ENCODE peak calls at places on chromosomes 4 and X, in seven cellular contexts. F is IMR-90, S is neuronal stem cell, D is mesenchymal stem cell, M is H1, L is mesendoderm, G is trophoblast cell. A is an unnamed sample.

GRCh38 chr4:179415016-179415841 is 1973.0 kb upstream of the AGA start:
- DNase-seq in S (no peak), L (no peak), G (no peak), F (peak), M (no peak), D (peak), A (no peak)

GRCh38 chr4:127580300-127580699 is 52.5 kb upstream of the INTU start:
- DNase-seq in L (no peak), G (no peak), F (no peak), S (no peak), D (no peak), M (no peak), A (no peak)

GRCh38 chrX:116272881-116273280 is 102.3 kb downstream of the AGTR2 start:
- DNase-seq in M (no peak), S (no peak), L (no peak), F (no peak), G (peak), D (no peak), A (no peak)

GRCh38 chr4:3416821-3417221 is 24.9 kb upstream of the HGFAC start:
- DNase-seq in S (no peak), M (no peak), L (no peak), G (peak), D (no peak), F (no peak), A (peak)

GRCh38 chrX:122046226-122046625 is 998.8 kb downstream of the GLUD2 start:
- DNase-seq in S (no peak), L (no peak), D (no peak), G (no peak), M (no peak), F (no peak), A (no peak)

GRCh38 chrX:55389376-55389775 is 62.6 kb upstream of the MAGEH1 start:
- DNase-seq in S (no peak), M (no peak), F (no peak), L (no peak), D (no peak), G (no peak), A (no peak)

GRCh38 chrX:618761-619450 is 11.7 kb upstream of the SHOX start:
- DNase-seq in D (no peak), L (no peak), S (no peak), G (no peak), F (no peak), M (no peak), A (no peak)

GRCh38 chrX:11129546-11129945 is 18.4 kb downstream of the HCCS start:
- DNase-seq in D (no peak), G (no peak), S (no peak), F (no peak), M (no peak), L (peak), A (no peak)

GRCh38 chrX:74133156-74133796 is 170.7 kb upstream of the ZCCHC13 start:
- DNase-seq in F (peak), L (peak), M (no peak), D (peak), G (peak), S (peak), A (no peak)

GRCh38 chr4:24646777-24647460 is 62.6 kb upstream of the DHX15 start:
- DNase-seq in S (no peak), D (no peak), L (no peak), G (no peak), M (no peak), F (no peak), A (no peak)

GRCh38 chr4:100823066-100823992 is 305.5 kb upstream of the EMCN start:
- DNase-seq in F (no peak), S (no peak), L (no peak), M (no peak), D (no peak), G (peak), A (no peak)

GRCh38 chr4:133565379-133565778 is 416.3 kb downstream of the PCDH10 start:
- DNase-seq in F (peak), S (no peak), L (no peak), D (peak), M (no peak), G (no peak), A (no peak)

GRCh38 chr4:154634058-154634457 is 21.6 kb upstream of the FGG start:
- DNase-seq in M (no peak), G (no peak), D (no peak), S (no peak), F (no peak), L (no peak), A (no peak)

GRCh38 chrX:11435568-11435967 is 142.4 kb downstream of the AMELX start:
- DNase-seq in G (no peak), F (peak), L (no peak), M (no peak), D (peak), S (no peak), A (no peak)

GRCh38 chr4:128228021-128228571 is 59.5 kb downstream of the PGRMC2 start:
- DNase-seq in G (peak), F (no peak), S (no peak), L (no peak), M (no peak), D (no peak), A (no peak)

GRCh38 chr4:14184265-14184664 is 556.7 kb upstream of the BOD1L1 start:
- DNase-seq in G (no peak), M (no peak), S (no peak), L (peak), D (no peak), F (peak), A (no peak)
- H3K4ac ChIP-seq in G (no peak), M (no peak), S (no peak), L (no peak), D (no peak), F (no peak), A (no peak)

DNA sequence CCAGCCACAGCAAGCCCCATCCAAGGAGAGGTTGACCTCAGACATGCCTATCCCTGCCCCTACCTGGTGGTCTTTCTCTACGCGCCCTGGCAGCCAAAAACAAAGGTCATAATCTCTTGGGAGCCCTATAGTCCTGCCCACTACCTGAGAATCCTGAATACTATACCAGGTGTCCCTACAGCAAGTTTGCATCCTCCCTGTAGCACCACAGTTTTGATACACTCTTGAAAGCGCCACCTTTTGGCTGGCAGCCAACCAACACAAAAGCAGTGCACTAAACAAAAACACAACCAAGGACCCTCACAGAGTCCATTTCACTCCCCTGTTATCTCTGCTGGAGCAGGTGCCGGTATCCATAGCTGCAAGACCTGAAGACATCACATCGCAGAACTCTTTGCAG is 523.8 kb upstream of the CPEB2 start:
- DNase-seq in M (no peak), L (peak), G (no peak), F (no peak), S (no peak), D (no peak), A (peak)
- H3K4ac ChIP-seq in M (no peak), L (no peak), G (no peak), F (no peak), S (no peak), D (no peak), A (no peak)

DNA sequence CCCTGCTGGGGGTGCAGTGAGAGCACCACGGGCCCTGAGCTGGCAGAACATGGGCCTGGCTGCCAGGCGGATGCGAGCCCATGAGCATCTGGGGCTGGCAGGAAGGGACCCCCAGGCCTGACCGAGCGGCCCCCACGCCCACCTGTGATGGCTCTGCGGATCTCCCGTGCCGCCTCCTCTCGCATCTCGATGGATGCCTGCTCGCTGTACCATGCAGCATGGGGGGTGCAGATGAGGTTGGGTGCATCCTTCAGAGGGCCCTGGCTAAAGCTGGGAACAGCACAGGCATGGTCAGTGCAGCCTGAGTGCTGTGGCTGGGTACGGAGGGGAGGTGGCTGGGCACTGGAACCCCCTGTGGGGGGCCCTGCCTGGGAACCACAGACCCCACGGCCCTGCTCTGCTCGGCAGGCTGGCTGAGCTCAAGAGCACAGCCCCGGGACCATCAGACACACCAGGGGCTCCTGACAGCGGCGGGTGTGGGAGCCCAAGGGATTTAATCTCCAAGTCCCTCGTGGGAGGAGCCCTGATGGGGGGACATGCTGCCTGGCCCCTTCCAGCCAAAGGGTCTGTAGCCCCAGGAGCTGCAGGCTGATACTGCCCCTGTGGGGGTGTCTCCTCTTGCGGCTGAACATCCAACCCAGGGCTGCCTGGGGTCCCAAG is 35.5 kb downstream of the CTBP1 start:
- DNase-seq in M (no peak), S (no peak), F (no peak), G (no peak), L (no peak), D (no peak), A (no peak)
- H3K4ac ChIP-seq in M (no peak), S (no peak), F (no peak), G (no peak), L (no peak), D (no peak), A (no peak)

GRCh38 chr4:74334636-74335035 is 26.4 kb downstream of the EPGN start:
- DNase-seq in D (no peak), S (no peak), M (no peak), F (no peak), L (no peak), G (no peak), A (no peak)

GRCh38 chr4:74335341-74336019 is 27.2 kb downstream of the EPGN start:
- DNase-seq in F (no peak), M (no peak), D (no peak), G (no peak), L (no peak), S (no peak), A (no peak)

GRCh38 chr4:74344031-74344430 is 20.9 kb upstream of the EREG start:
- DNase-seq in G (no peak), S (no peak), D (no peak), M (no peak), L (peak), F (no peak), A (no peak)

GRCh38 chr4:74339501-74339900 is 25.4 kb upstream of the EREG start:
- DNase-seq in G (no peak), L (no peak), S (no peak), M (no peak), D (no peak), F (no peak), A (no peak)

DNA sequence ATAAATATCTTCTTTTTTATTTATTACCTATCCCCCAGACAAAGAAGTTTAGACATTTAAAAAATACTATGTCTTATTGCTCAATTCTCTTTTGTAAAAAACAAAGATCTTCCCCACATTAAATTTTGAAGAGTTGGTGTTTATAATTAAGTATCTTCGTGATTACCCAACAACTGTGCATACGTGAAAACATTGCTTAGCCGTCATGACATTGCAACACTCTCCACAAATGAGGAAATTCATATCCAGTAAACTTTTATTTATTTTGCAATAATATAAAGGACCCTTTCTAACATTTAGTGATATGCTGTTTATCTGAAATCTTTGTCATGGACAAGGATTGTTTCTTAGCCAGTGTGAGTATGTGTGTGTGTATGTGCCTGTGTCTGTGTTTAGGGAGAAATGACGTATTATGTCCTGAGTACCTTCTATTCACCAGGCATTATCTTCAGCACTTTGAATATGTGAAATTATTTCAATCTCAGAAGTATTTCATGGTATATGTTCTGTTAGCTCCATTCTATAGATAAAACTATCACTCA is 26.1 kb upstream of the EREG start:
- DNase-seq in L (no peak), S (no peak), F (peak), G (peak), M (no peak), D (peak), A (no peak)
- H3K4ac ChIP-seq in L (no peak), S (no peak), F (no peak), G (no peak), M (no peak), D (no peak), A (no peak)

GRCh38 chrX:19931146-19931545 is 43.7 kb upstream of the SH3KBP1 start:
- DNase-seq in D (no peak), S (no peak), L (no peak), F (no peak), G (no peak), M (no peak), A (no peak)
- H3K4ac ChIP-seq in D (no peak), S (no peak), L (no peak), F (no peak), G (no peak), M (no peak), A (no peak)

GRCh38 chr4:7759221-7759620 is 180.4 kb downstream of the AFAP1 start:
- DNase-seq in D (no peak), L (no peak), S (no peak), M (no peak), F (no peak), G (no peak), A (no peak)
- H3K4ac ChIP-seq in D (no peak), L (no peak), S (no peak), M (no peak), F (no peak), G (no peak), A (no peak)

DNA sequence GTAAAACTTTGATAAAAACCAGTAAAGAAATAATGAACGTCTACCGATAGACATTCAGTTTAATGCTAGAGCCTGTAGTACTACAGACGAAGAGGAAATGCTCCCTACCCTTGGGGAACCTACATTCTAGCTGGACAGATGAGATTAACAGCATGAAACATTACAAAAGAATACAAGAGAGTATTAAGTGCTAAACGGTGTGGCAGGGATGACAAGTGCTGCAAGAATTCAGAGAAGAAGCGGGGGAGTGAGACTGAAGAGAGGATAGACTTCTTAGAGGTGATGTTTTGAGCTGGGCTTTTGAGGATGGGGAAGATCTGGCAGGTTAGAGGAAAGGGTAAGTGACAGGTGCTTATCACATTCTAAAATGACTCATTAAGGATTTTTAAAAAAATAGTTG is 52.6 kb upstream of the ESX1 start:
- DNase-seq in F (no peak), G (no peak), M (no peak), D (no peak), L (no peak), S (no peak), A (no peak)
- H3K4ac ChIP-seq in F (no peak), G (no peak), M (no peak), D (no peak), L (no peak), S (no peak), A (no peak)

DNA sequence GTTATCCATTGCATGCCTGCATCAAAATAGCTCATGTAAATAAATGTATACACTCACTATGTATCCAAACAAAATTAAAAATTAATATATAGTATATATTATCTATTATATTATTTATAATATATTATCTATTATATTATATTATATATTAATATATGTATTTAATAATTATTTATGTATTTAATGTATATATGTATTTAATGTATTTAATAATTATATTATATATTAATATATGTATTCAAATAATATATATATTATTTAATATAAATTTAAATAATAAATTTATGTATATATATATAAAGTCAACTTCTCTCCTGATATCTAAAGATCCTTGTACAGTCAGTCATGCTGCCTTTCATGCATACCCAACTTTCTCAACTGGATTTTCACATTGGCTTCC is 82.4 kb downstream of the GPM6A start:
- DNase-seq in F (no peak), S (no peak), L (no peak), D (no peak), G (no peak), M (no peak), A (no peak)
- H3K4ac ChIP-seq in F (no peak), S (no peak), L (no peak), D (no peak), G (no peak), M (no peak), A (no peak)

A was measured in H9.